ENCODE peak calls at places on chromosomes 3 and 15, in seven cellular contexts. Q, O, K, H, U, D and X are unnamed samples.

GRCh38 chr3:59737209-59737608 is 687.4 kb upstream of the CFAP20DC start:
- DNase-seq in K (no peak), U (no peak), Q (no peak), H (no peak), D (no peak), O (peak), X (no peak)

GRCh38 chr3:150763841-150764483 is 993 bp upstream of the SIAH2 start:
- DNase-seq in H (peak), U (peak), K (no peak), D (peak), O (peak), Q (peak), X (peak)

GRCh38 chr3:85007195-85008094 is 48.7 kb downstream of the CADM2 start:
- DNase-seq in H (peak), D (no peak), Q (no peak), K (no peak), O (no peak), U (no peak), X (no peak)

GRCh38 chr15:32824777-32825176 is 107.0 kb downstream of the GREM1 start:
- DNase-seq in O (peak), Q (no peak), D (peak), K (no peak), U (peak), H (peak), X (peak)

GRCh38 chr3:37130984-37131975 is 43.1 kb downstream of the LRRFIP2 start:
- DNase-seq in D (no peak), K (no peak), H (no peak), O (no peak), Q (no peak), U (no peak), X (no peak)

GRCh38 chr3:97793415-97794019 is 28.3 kb upstream of the CRYBG3 start:
- DNase-seq in O (peak), U (peak), K (no peak), H (peak), Q (no peak), D (peak), X (peak)

GRCh38 chr3:32297366-32297765 is 58.9 kb downstream of the CMTM8 start:
- DNase-seq in U (no peak), D (no peak), K (no peak), H (no peak), O (no peak), Q (no peak), X (no peak)

GRCh38 chr3:143521803-143522202 is 326.5 kb downstream of the SLC9A9 start:
- DNase-seq in H (no peak), D (no peak), Q (no peak), K (no peak), O (no peak), U (no peak), X (no peak)

GRCh38 chr3:120062474-120062873 is 31.8 kb downstream of the GSK3B start:
- DNase-seq in K (no peak), O (no peak), D (no peak), U (peak), Q (no peak), H (peak), X (peak)

GRCh38 chr3:73404450-73404849 is 220.3 kb downstream of the PDZRN3 start:
- DNase-seq in O (no peak), H (no peak), Q (no peak), K (no peak), D (no peak), U (no peak), X (no peak)